ENCODE peak calls at places on chromosomes 6 and 20, in eight cellular contexts. One of them, this sample, is unnamed. For H3K4me1, the result is how much of the 10 kb centered on the place peaks cover.

GRCh38 chr6:105097288-105097687 is 82.5 kb downstream of the POPDC3 start:
- DNase-seq in K562: no peak
- DNase-seq in prostate gland: no peak
- DNase-seq in H1: no peak
- DNase-seq in SK-N-SH: no peak
- DNase-seq in stomach: peak
- DNase-seq in GM12878: no peak
- DNase-seq in endothelial cell of umbilical vein: no peak
- DNase-seq in this sample: peak

GRCh38 chr20:19462491-19462890 is 250.0 kb downstream of the SLC24A3 start:
- DNase-seq in GM12878: no peak
- DNase-seq in K562: no peak
- DNase-seq in SK-N-SH: no peak
- DNase-seq in prostate gland: no peak
- DNase-seq in stomach: no peak
- DNase-seq in endothelial cell of umbilical vein: no peak
- DNase-seq in H1: no peak
- DNase-seq in this sample: no peak

GRCh38 chr6:160919713-160920112 is 71.9 kb upstream of the MAP3K4 start:
- DNase-seq in K562: no peak
- DNase-seq in endothelial cell of umbilical vein: no peak
- DNase-seq in prostate gland: no peak
- DNase-seq in SK-N-SH: no peak
- DNase-seq in GM12878: no peak
- DNase-seq in H1: no peak
- DNase-seq in stomach: no peak
- DNase-seq in this sample: no peak

GRCh38 chr6:43947860-43948259 is 177.8 kb downstream of the VEGFA start:
- DNase-seq in SK-N-SH: no peak
- DNase-seq in K562: no peak
- DNase-seq in prostate gland: no peak
- DNase-seq in GM12878: no peak
- DNase-seq in endothelial cell of umbilical vein: no peak
- DNase-seq in stomach: no peak
- DNase-seq in H1: no peak
- DNase-seq in this sample: no peak

GRCh38 chr20:371755-372542 is 8.6 kb upstream of the TRIB3 start:
- DNase-seq in GM12878: no peak
- DNase-seq in H1: no peak
- DNase-seq in K562: peak
- DNase-seq in stomach: peak
- DNase-seq in SK-N-SH: no peak
- DNase-seq in endothelial cell of umbilical vein: peak
- DNase-seq in prostate gland: peak
- DNase-seq in this sample: no peak

GRCh38 chr6:132830236-132830799 is 15.9 kb downstream of the RPS12 start:
- DNase-seq in stomach: no peak
- DNase-seq in K562: no peak
- DNase-seq in SK-N-SH: peak
- DNase-seq in H1: no peak
- DNase-seq in prostate gland: no peak
- DNase-seq in GM12878: no peak
- DNase-seq in endothelial cell of umbilical vein: peak
- DNase-seq in this sample: no peak

GRCh38 chr6:3162067-3162497 is 4.7 kb upstream of the TUBB2A start:
- DNase-seq in SK-N-SH: no peak
- DNase-seq in GM12878: no peak
- DNase-seq in K562: no peak
- DNase-seq in prostate gland: no peak
- DNase-seq in stomach: no peak
- DNase-seq in H1: no peak
- DNase-seq in endothelial cell of umbilical vein: no peak
- DNase-seq in this sample: no peak

GRCh38 chr6:38632490-38632889 is 7.2 kb downstream of the BTBD9 start:
- DNase-seq in K562: no peak
- DNase-seq in SK-N-SH: no peak
- DNase-seq in GM12878: no peak
- DNase-seq in H1: no peak
- DNase-seq in stomach: no peak
- DNase-seq in endothelial cell of umbilical vein: no peak
- DNase-seq in prostate gland: no peak
- DNase-seq in this sample: no peak

GRCh38 chr6:12761376-12762115 is 45.0 kb downstream of the PHACTR1 start:
- DNase-seq in SK-N-SH: no peak
- DNase-seq in GM12878: no peak
- DNase-seq in stomach: no peak
- DNase-seq in prostate gland: no peak
- DNase-seq in endothelial cell of umbilical vein: no peak
- DNase-seq in K562: no peak
- DNase-seq in H1: no peak
- DNase-seq in this sample: no peak

GRCh38 chr20:3681352-3681930 is 369 bp downstream of the ADAM33 start:
- DNase-seq in H1: no peak
- DNase-seq in GM12878: no peak
- DNase-seq in prostate gland: no peak
- DNase-seq in stomach: no peak
- DNase-seq in K562: no peak
- DNase-seq in endothelial cell of umbilical vein: no peak
- DNase-seq in SK-N-SH: no peak
- DNase-seq in this sample: no peak

GRCh38 chr20:22681591-22682248 is 97.3 kb upstream of the FOXA2 start:
- DNase-seq in H1: no peak
- DNase-seq in SK-N-SH: no peak
- DNase-seq in stomach: no peak
- DNase-seq in GM12878: no peak
- DNase-seq in K562: no peak
- DNase-seq in endothelial cell of umbilical vein: no peak
- DNase-seq in prostate gland: no peak
- DNase-seq in this sample: peak

GRCh38 chr20:22577515-22578220 is 6.7 kb downstream of the FOXA2 start:
- DNase-seq in SK-N-SH: no peak
- DNase-seq in GM12878: no peak
- DNase-seq in prostate gland: no peak
- DNase-seq in endothelial cell of umbilical vein: no peak
- DNase-seq in H1: no peak
- DNase-seq in stomach: peak
- DNase-seq in K562: no peak
- DNase-seq in this sample: no peak

GRCh38 chr6:153963352-153963751 is 75.7 kb upstream of the OPRM1 start:
- DNase-seq in H1: no peak
- DNase-seq in endothelial cell of umbilical vein: no peak
- DNase-seq in prostate gland: no peak
- DNase-seq in K562: no peak
- DNase-seq in stomach: no peak
- DNase-seq in SK-N-SH: no peak
- DNase-seq in GM12878: no peak
- DNase-seq in this sample: no peak

GRCh38 chr6:169868458-169868857 is 117.0 kb downstream of the ERMARD start:
- DNase-seq in endothelial cell of umbilical vein: no peak
- DNase-seq in SK-N-SH: no peak
- DNase-seq in stomach: peak
- DNase-seq in K562: no peak
- DNase-seq in prostate gland: no peak
- DNase-seq in GM12878: no peak
- DNase-seq in H1: no peak
- DNase-seq in this sample: no peak

GRCh38 chr6:335572-335971 is 43.3 kb downstream of the DUSP22 start:
- DNase-seq in SK-N-SH: no peak
- DNase-seq in endothelial cell of umbilical vein: no peak
- DNase-seq in GM12878: no peak
- DNase-seq in H1: no peak
- DNase-seq in prostate gland: no peak
- DNase-seq in stomach: no peak
- DNase-seq in K562: no peak
- DNase-seq in this sample: no peak

GRCh38 chr6:163708459-163708858 is 293.9 kb downstream of the QKI start:
- DNase-seq in SK-N-SH: no peak
- DNase-seq in H1: no peak
- DNase-seq in stomach: no peak
- DNase-seq in endothelial cell of umbilical vein: no peak
- DNase-seq in prostate gland: no peak
- DNase-seq in K562: no peak
- DNase-seq in GM12878: peak
- DNase-seq in this sample: no peak

GRCh38 chr6:166903027-166903426 is 53.3 kb downstream of the RNASET2 start:
- DNase-seq in prostate gland: no peak
- DNase-seq in endothelial cell of umbilical vein: no peak
- DNase-seq in SK-N-SH: no peak
- DNase-seq in GM12878: no peak
- DNase-seq in K562: no peak
- DNase-seq in H1: no peak
- DNase-seq in stomach: no peak
- DNase-seq in this sample: peak

GRCh38 chr6:3419624-3420272 is 37.1 kb downstream of the SLC22A23 start:
- DNase-seq in K562: no peak
- DNase-seq in endothelial cell of umbilical vein: no peak
- DNase-seq in prostate gland: no peak
- DNase-seq in stomach: no peak
- DNase-seq in SK-N-SH: no peak
- DNase-seq in GM12878: no peak
- DNase-seq in H1: no peak
- DNase-seq in this sample: no peak

GRCh38 chr6:98239057-98239456 is 595.3 kb upstream of the POU3F2 start:
- DNase-seq in K562: no peak
- DNase-seq in H1: no peak
- DNase-seq in SK-N-SH: no peak
- DNase-seq in GM12878: no peak
- DNase-seq in prostate gland: no peak
- DNase-seq in stomach: no peak
- DNase-seq in endothelial cell of umbilical vein: no peak
- DNase-seq in this sample: no peak

GRCh38 chr6:37323568-37323967 is 30.2 kb upstream of the RNF8 start:
- DNase-seq in GM12878: no peak
- DNase-seq in endothelial cell of umbilical vein: peak
- DNase-seq in K562: no peak
- DNase-seq in stomach: no peak
- DNase-seq in SK-N-SH: peak
- DNase-seq in prostate gland: no peak
- DNase-seq in H1: no peak
- DNase-seq in this sample: no peak

DNA sequence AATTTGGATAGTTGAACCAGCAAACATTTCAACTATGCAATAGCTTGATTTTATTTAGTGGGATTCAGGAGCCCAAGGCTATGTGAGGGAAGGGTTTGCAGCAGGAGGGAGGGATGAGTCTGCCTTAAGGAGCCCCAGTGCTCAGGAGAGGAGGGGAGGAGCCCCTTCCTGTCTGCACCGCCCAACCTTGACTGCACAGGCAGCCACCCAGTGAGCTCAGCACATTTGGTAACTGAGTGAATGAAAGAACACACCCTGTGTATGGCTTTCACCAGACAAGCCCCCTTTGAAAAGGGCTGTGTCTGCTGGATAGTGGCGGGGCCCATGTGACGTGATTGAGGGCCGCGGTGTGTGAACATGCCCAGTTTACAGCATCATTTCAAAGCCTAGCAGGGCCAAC is 17.0 kb downstream of the DACT2 start:
- DNase-seq in H1: no peak
- DNase-seq in stomach: no peak
- DNase-seq in prostate gland: no peak
- DNase-seq in K562: peak
- DNase-seq in endothelial cell of umbilical vein: no peak
- DNase-seq in GM12878: no peak
- DNase-seq in SK-N-SH: no peak
- DNase-seq in this sample: no peak
- H3K4me1 ChIP-seq in H1: under half
- H3K4me1 ChIP-seq in stomach: under half
- H3K4me1 ChIP-seq in prostate gland: under half
- H3K4me1 ChIP-seq in K562: under half
- H3K4me1 ChIP-seq in endothelial cell of umbilical vein: under half
- H3K4me1 ChIP-seq in GM12878: under half
- H3K4me1 ChIP-seq in SK-N-SH: under half
- H3K4me1 ChIP-seq in this sample: under half

GRCh38 chr6:50832912-50833311 is 14.2 kb downstream of the TFAP2B start:
- DNase-seq in K562: no peak
- DNase-seq in endothelial cell of umbilical vein: no peak
- DNase-seq in SK-N-SH: no peak
- DNase-seq in H1: no peak
- DNase-seq in GM12878: no peak
- DNase-seq in stomach: no peak
- DNase-seq in prostate gland: no peak
- DNase-seq in this sample: no peak
- TF ChIP-seq POLR2AphosphoS5 in K562: no peak
- TF ChIP-seq POLR2AphosphoS5 in endothelial cell of umbilical vein: no peak
- TF ChIP-seq POLR2AphosphoS5 in SK-N-SH: no peak
- TF ChIP-seq POLR2AphosphoS5 in H1: no peak
- TF ChIP-seq POLR2AphosphoS5 in GM12878: no peak
- TF ChIP-seq POLR2AphosphoS5 in stomach: no peak
- TF ChIP-seq POLR2AphosphoS5 in prostate gland: no peak
- TF ChIP-seq POLR2AphosphoS5 in this sample: no peak

GRCh38 chr6:26473429-26473757 is 15.6 kb downstream of the BTN2A1 start:
- DNase-seq in stomach: no peak
- DNase-seq in H1: no peak
- DNase-seq in prostate gland: no peak
- DNase-seq in GM12878: no peak
- DNase-seq in SK-N-SH: no peak
- DNase-seq in K562: no peak
- DNase-seq in endothelial cell of umbilical vein: no peak
- DNase-seq in this sample: no peak
- H3K4me1 ChIP-seq in stomach: under half
- H3K4me1 ChIP-seq in H1: under half
- H3K4me1 ChIP-seq in prostate gland: under half
- H3K4me1 ChIP-seq in GM12878: under half
- H3K4me1 ChIP-seq in SK-N-SH: under half
- H3K4me1 ChIP-seq in K562: under half
- H3K4me1 ChIP-seq in endothelial cell of umbilical vein: under half
- H3K4me1 ChIP-seq in this sample: under half

GRCh38 chr6:32977953-32978324 is 9.5 kb downstream of the BRD2 start:
- DNase-seq in H1: no peak
- DNase-seq in endothelial cell of umbilical vein: no peak
- DNase-seq in K562: no peak
- DNase-seq in prostate gland: no peak
- DNase-seq in SK-N-SH: no peak
- DNase-seq in stomach: no peak
- DNase-seq in GM12878: no peak
- DNase-seq in this sample: no peak

GRCh38 chr6:32982084-32982701 is 13.8 kb downstream of the BRD2 start:
- DNase-seq in H1: no peak
- DNase-seq in SK-N-SH: no peak
- DNase-seq in K562: no peak
- DNase-seq in stomach: no peak
- DNase-seq in prostate gland: no peak
- DNase-seq in GM12878: no peak
- DNase-seq in endothelial cell of umbilical vein: no peak
- DNase-seq in this sample: no peak

GRCh38 chr6:32977272-32977952 is 9.0 kb downstream of the BRD2 start:
- DNase-seq in SK-N-SH: no peak
- DNase-seq in GM12878: no peak
- DNase-seq in prostate gland: no peak
- DNase-seq in endothelial cell of umbilical vein: no peak
- DNase-seq in K562: no peak
- DNase-seq in H1: no peak
- DNase-seq in stomach: no peak
- DNase-seq in this sample: no peak

GRCh38 chr6:32980488-32981038 is 12.2 kb downstream of the BRD2 start:
- DNase-seq in GM12878: no peak
- DNase-seq in SK-N-SH: no peak
- DNase-seq in endothelial cell of umbilical vein: no peak
- DNase-seq in K562: peak
- DNase-seq in stomach: no peak
- DNase-seq in prostate gland: no peak
- DNase-seq in H1: no peak
- DNase-seq in this sample: no peak

GRCh38 chr6:32979720-32980487 is 11.5 kb downstream of the BRD2 start:
- DNase-seq in GM12878: no peak
- DNase-seq in H1: no peak
- DNase-seq in SK-N-SH: no peak
- DNase-seq in K562: no peak
- DNase-seq in prostate gland: no peak
- DNase-seq in stomach: no peak
- DNase-seq in endothelial cell of umbilical vein: no peak
- DNase-seq in this sample: no peak
- TF ChIP-seq POLR2AphosphoS5 in GM12878: peak
- TF ChIP-seq POLR2AphosphoS5 in H1: peak
- TF ChIP-seq POLR2AphosphoS5 in SK-N-SH: no peak
- TF ChIP-seq POLR2AphosphoS5 in K562: peak
- TF ChIP-seq POLR2AphosphoS5 in prostate gland: no peak
- TF ChIP-seq POLR2AphosphoS5 in stomach: no peak
- TF ChIP-seq POLR2AphosphoS5 in endothelial cell of umbilical vein: no peak
- TF ChIP-seq POLR2AphosphoS5 in this sample: no peak